ENCODE peak calls at places on chromosome X, in seven cellular contexts. S is WERI-Rb-1; C is cardiac muscle cell; O is mesenchymal stem cell; F is HepG2; H is CD4-positive, alpha-beta T cell; R is iPS DF 6.9. W is an unnamed sample. For H3K27me3 and H3K9me3, the result is how much of the 10 kb centered on the place peaks cover.

GRCh38 chrX:118167361-118167760 is 50.8 kb upstream of the KLHL13 start:
- DNase-seq in F (no peak), R (no peak), O (no peak), C (no peak), S (no peak), H (no peak), W (no peak)

GRCh38 chrX:119393144-119393543 is 6.0 kb upstream of the SLC25A43 start:
- DNase-seq in O (no peak), S (no peak), C (no peak), R (no peak), F (no peak), H (no peak), W (no peak)

GRCh38 chrX:79270401-79270800 is 96.7 kb downstream of the ITM2A start:
- DNase-seq in S (no peak), H (peak), F (no peak), C (peak), R (peak), O (no peak), W (peak)

GRCh38 chrX:78643106-78643505 is 16.0 kb downstream of the RTL3 start:
- DNase-seq in S (no peak), H (no peak), F (no peak), O (peak), C (peak), R (no peak), W (no peak)

GRCh38 chrX:153397256-153397960 is 3.7 kb downstream of the PNMA6E start:
- DNase-seq in H (no peak), R (no peak), F (no peak), O (no peak), C (no peak), S (no peak), W (no peak)

GRCh38 chrX:103831803-103832544 is at the start of gene RAB9B:
- DNase-seq in F (no peak), R (no peak), C (peak), H (peak), S (peak), O (peak), W (peak)

GRCh38 chrX:49040376-49040955 is 2.7 kb downstream of the TFE3 start:
- DNase-seq in R (no peak), C (peak), S (no peak), H (no peak), F (no peak), O (peak), W (no peak)

GRCh38 chrX:102976290-102976689 is 39.2 kb downstream of the RAB40AL start:
- DNase-seq in O (no peak), H (no peak), C (peak), R (no peak), F (no peak), S (no peak), W (no peak)

GRCh38 chrX:96770315-96770714 is 85.7 kb downstream of the DIAPH2 start:
- DNase-seq in C (peak), H (no peak), F (peak), O (peak), S (no peak), R (no peak), W (no peak)

GRCh38 chrX:48663241-48663640 is 20.4 kb upstream of the WAS start:
- DNase-seq in O (no peak), F (no peak), H (no peak), R (no peak), C (no peak), S (no peak), W (no peak)

GRCh38 chrX:2708601-2709200 is 17.6 kb downstream of the CD99 start:
- DNase-seq in F (no peak), S (no peak), O (no peak), H (no peak), C (no peak), R (no peak), W (no peak)

GRCh38 chrX:68710870-68711576 is 63.6 kb downstream of the STARD8 start:
- DNase-seq in F (peak), O (peak), S (peak), H (no peak), C (peak), R (no peak), W (no peak)

GRCh38 chrX:129678176-129678880 is 23.6 kb upstream of the APLN start:
- DNase-seq in O (no peak), F (no peak), S (no peak), C (no peak), R (no peak), H (peak), W (peak)

GRCh38 chrX:153905481-153906095 is 1.1 kb downstream of the AVPR2 start:
- DNase-seq in C (no peak), H (no peak), R (no peak), O (no peak), F (no peak), S (no peak), W (no peak)

GRCh38 chrX:136496768-136497555 is 430 bp upstream of the HTATSF1 start:
- DNase-seq in O (peak), R (peak), S (peak), F (peak), C (peak), H (peak), W (peak)

DNA sequence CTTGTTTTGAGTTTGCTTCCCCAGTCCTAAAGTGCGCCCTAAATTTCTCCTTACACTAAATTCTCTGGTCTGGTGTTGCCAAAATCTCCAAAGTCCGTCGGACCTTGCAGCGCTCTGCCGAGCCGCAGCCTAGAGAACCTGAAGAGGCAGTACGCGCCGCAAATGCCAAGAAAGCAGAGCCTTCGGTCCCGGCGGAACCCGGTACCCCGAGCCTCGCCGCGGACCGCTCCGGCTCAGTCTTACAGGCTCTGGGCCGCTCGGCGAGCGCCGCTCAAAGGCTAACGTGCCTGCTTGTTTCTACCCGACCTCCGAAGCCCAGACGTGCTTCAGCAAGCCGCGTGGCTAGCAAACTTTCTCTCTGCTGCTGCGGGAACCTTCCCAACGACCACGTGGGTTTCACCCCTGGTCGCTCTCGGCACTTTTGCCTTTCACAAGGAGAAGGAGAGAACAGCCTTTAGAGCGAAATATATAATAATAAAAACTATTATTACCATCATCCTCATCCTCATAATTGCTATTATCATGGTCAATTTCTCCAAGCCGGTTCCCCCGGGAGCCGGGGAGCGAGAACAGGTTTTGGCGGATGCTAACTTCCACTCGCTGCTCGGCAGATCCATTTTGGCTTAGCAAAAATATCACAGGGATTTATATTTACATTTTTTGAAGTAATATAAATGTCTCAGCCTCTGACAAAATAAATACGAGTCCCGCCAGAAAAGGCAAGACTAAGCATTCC is 2.2 kb upstream of the HTR2C start:
- DNase-seq in F (no peak), C (peak), R (no peak), H (no peak), S (no peak), O (peak), W (no peak)
- H3K27me3 ChIP-seq in F (under half), C (half or more), R (under half), H (under half), S (half or more), O (half or more), W (under half)

DNA sequence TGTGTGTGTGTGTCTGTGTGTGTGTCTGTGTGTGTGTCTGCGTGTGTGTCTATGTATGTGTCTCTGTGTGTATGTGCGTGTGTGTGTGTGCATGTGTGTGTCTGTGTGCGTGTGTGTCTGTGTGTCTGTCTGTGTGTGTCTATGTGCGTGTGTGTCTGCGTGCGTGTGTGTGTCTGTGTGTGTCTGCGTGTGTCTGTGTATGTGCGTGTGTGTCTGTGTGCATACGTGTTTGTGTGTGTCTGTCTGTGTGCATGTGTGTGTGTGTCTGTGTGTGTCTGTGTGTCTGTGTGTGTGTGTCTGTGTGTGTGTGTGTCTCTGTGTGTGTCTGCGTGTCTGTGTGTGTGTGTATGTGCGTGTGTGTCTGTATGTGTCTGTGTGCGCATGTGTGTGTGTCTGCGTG is 35.6 kb downstream of the SLITRK2 start:
- DNase-seq in O (no peak), R (no peak), C (no peak), H (no peak), F (no peak), S (no peak), W (no peak)
- H3K9me3 ChIP-seq in O (under half), R (under half), C (under half), H (under half), F (under half), S (under half), W (under half)

DNA sequence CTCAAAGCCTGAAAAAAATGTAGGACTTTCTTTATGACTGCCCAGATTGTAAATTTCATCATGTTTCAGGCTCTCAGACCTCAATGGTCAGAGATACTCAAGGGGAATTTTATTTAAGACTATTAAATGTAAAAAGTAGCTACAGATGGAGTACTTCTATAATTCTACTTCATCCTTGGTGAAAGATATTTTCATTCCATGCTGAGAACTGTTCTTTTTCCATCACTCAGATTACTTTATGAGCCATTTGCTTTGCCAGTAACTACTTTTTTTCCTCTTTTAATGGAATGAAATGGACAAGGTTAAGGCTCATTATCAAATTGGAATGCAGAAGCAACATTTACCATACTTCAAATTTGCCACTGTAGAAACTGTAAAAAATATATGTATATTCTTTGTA is 38.0 kb upstream of the PLS3 start:
- DNase-seq in O (no peak), C (no peak), F (no peak), R (no peak), H (no peak), S (no peak), W (no peak)
- H3K27me3 ChIP-seq in O (under half), C (under half), F (under half), R (under half), H (under half), S (under half), W (under half)

GRCh38 chrX:30799327-30799726 is 89.7 kb downstream of the TAB3 start:
- DNase-seq in S (no peak), H (no peak), O (no peak), R (no peak), C (no peak), F (no peak), W (no peak)
- H3K9me3 ChIP-seq in S (under half), H (under half), O (half or more), R (under half), C (under half), F (under half), W (under half)

GRCh38 chrX:151702021-151702714 is 6.9 kb downstream of the PRRG3 start:
- DNase-seq in S (no peak), F (no peak), R (no peak), H (no peak), C (no peak), O (no peak), W (no peak)
- H3K27me3 ChIP-seq in S (under half), F (under half), R (under half), H (under half), C (under half), O (under half), W (under half)

DNA sequence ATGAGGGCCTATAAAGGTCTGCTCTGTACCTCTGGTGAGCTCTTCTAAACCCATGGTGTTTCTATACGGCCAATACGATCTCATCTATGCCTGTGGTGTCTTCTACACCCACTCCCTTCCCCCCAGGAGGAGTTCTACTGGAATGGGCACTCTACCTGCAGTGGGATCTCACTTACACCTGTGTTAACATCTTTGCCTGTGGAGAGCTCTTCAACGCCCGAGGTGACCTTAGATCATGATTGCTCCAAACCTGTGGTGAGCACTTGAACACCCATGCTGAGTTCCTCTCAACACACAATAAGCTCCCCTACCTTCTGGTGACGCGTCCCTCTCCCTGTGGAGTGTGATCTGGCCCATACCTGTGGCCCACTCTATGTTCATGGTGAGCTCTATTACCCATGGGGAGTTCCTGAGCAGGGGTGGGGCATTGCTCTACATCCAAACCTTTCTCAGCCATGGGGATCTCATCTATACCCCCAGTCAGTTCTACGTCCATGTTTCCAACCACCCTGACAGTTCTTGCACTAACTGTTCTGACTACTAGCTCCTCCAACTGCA is 48.6 kb downstream of the BCOR start:
- DNase-seq in F (no peak), R (no peak), O (no peak), H (no peak), S (no peak), C (no peak), W (no peak)
- H3K9me3 ChIP-seq in F (under half), R (under half), O (half or more), H (under half), S (under half), C (under half), W (under half)

W was measured in CD4-positive, alpha-beta memory T cell.